ENCODE peak calls at places on chromosomes 7 and 10, in five cellular contexts. D, S, J, G and M are unnamed samples.
A peak's percentile ranks its signal among the peaks of the same experiment; 100 is the strongest.

GRCh38 chr7:24595671-24596418 is 22.6 kb downstream of the PALS2 start:
- DNase-seq in D (no peak), S (no peak), J (no peak), G (no peak), M (no peak)

GRCh38 chr10:129970404-129971364 is 6.6 kb upstream of the EBF3 start:
- DNase-seq in D (peak; percentile 47), S (no peak), J (peak; percentile 23), G (no peak), M (peak; percentile 32)

GRCh38 chr10:11760151-11760550 is 18.0 kb downstream of the ECHDC3 start:
- DNase-seq in D (no peak), S (no peak), J (no peak), G (no peak), M (no peak)

GRCh38 chr7:77727936-77728701 is 31.9 kb downstream of the RSBN1L start:
- DNase-seq in D (peak; percentile 57), S (peak; percentile 51), J (no peak), G (peak; percentile 30), M (no peak)

GRCh38 chr7:68238204-68238805 is 1241.7 kb downstream of the TYW1 start:
- DNase-seq in D (no peak), S (no peak), J (no peak), G (no peak), M (no peak)

GRCh38 chr7:99975782-99976521 is at the start of gene AZGP1:
- DNase-seq in D (peak; percentile 34), S (no peak), J (no peak), G (no peak), M (no peak)

GRCh38 chr7:100486753-100487446 is 3.2 kb downstream of the NYAP1 start:
- DNase-seq in D (peak; percentile 52), S (no peak), J (no peak), G (peak; percentile 69), M (peak; percentile 7)

GRCh38 chr10:110151467-110151866 is 55.9 kb upstream of the MXI1 start:
- DNase-seq in D (no peak), S (no peak), J (peak; percentile 60), G (no peak), M (no peak)

GRCh38 chr7:55127622-55128081 is 108.8 kb downstream of the EGFR start:
- DNase-seq in D (peak; percentile 83), S (no peak), J (no peak), G (no peak), M (no peak)

GRCh38 chr7:85215098-85215497 is 28.2 kb upstream of the SEMA3D start:
- DNase-seq in D (no peak), S (no peak), J (no peak), G (no peak), M (no peak)

GRCh38 chr10:108411181-108411580 is 1246.7 kb upstream of the SORCS1 start:
- DNase-seq in D (no peak), S (no peak), J (no peak), G (no peak), M (no peak)

GRCh38 chr7:75625868-75626267 is 112.9 kb downstream of the HIP1 start:
- DNase-seq in D (no peak), S (no peak), J (no peak), G (no peak), M (no peak)

GRCh38 chr7:46970486-46970885 is 611.4 kb downstream of the TNS3 start:
- DNase-seq in D (no peak), S (no peak), J (no peak), G (no peak), M (no peak)

GRCh38 chr10:112583236-112583919 is 136.4 kb downstream of the VTI1A start:
- DNase-seq in D (no peak), S (no peak), J (no peak), G (no peak), M (no peak)

GRCh38 chr10:8412541-8412940 is 358.1 kb downstream of the GATA3 start:
- DNase-seq in D (no peak), S (no peak), J (no peak), G (no peak), M (no peak)

GRCh38 chr10:16470747-16471146 is 33.9 kb downstream of the PTER start:
- DNase-seq in D (no peak), S (no peak), J (no peak), G (no peak), M (no peak)

GRCh38 chr7:128939861-128940410 is 2.2 kb downstream of the IRF5 start:
- DNase-seq in D (no peak), S (no peak), J (peak; percentile 60), G (no peak), M (peak; percentile 79)
- TF ChIP-seq CTCF in D (no peak), S (no peak), J (no peak), G (no peak), M (peak; percentile 36)

GRCh38 chr10:70255329-70256299 is 22.4 kb upstream of the PPA1 start:
- DNase-seq in D (peak; percentile 24), S (no peak), J (peak; percentile 69), G (no peak), M (peak; percentile 49)
- TF ChIP-seq CTCF in D (no peak), S (peak; percentile 2), J (no peak), G (no peak), M (no peak)

DNA sequence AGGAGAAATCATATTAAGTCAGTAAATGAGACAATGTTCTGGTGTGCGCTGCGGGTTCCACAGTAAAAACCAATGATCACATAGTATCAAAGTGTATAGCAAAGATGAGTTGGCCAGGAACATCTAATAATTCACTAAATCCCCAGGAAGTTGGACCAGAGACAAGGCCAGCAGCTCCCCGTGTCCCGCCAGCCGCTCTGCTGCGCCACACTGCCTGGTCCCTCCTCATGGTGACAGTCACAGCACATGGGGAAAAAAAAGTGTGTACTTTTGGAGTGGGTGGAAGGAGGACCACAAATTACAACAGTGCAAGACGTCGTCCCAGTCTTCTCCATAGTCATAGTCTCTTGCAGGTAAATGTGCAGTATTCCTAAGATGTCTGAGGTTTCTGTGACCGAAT is 239.0 kb upstream of the RNF32 start:
- DNase-seq in D (no peak), S (no peak), J (no peak), G (no peak), M (no peak)
- TF ChIP-seq CTCF in D (no peak), S (no peak), J (no peak), G (no peak), M (no peak)

GRCh38 chr7:150980663-150981062 is 2.5 kb upstream of the KCNH2 start:
- DNase-seq in D (no peak), S (no peak), J (no peak), G (no peak), M (no peak)

GRCh38 chr7:150977382-150978135 is 562 bp downstream of the KCNH2 start:
- DNase-seq in D (no peak), S (no peak), J (no peak), G (no peak), M (no peak)

GRCh38 chr7:150979706-150980390 is 1.7 kb upstream of the KCNH2 start:
- DNase-seq in D (no peak), S (no peak), J (no peak), G (no peak), M (no peak)

GRCh38 chr7:150976529-150977381 is 1.4 kb downstream of the KCNH2 start:
- DNase-seq in D (no peak), S (no peak), J (no peak), G (no peak), M (no peak)

DNA sequence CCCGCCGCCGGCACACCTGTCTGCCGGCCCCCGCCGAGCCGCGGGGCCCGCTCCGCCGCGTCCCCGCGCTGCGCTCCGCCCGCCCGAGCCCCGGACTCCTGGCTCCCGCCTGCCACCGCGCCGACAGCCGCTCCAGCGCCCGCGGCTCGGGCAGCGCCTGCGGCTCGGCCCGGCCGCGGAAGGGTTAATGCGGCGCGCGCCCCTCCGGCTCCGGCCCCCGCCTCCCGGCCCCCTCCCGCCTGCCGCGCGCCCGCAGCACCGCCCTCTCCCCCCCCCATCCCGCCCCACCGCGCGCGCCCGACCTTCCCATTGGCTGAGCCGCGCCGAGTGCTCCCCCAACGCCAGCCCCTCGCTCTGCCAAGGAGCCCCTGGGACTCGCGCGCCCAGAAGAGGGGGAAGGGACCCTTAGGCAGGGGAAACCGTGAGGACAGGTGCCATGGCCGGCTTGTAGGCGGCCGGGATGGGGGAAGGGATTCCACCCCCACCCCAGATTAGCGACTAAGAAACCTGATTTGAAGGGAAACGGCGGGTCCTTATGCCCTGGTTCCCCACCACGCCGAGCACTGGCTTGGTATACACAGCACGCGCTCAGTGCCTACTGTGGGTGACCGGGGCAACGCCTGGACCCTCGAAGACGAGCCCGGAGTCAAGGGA is at the start of gene KCNH2:
- DNase-seq in D (no peak), S (no peak), J (no peak), G (no peak), M (peak; percentile 72)
- TF ChIP-seq CTCF in D (no peak), S (no peak), J (no peak), G (no peak), M (no peak)

GRCh38 chr7:90749774-90750173 is 153.7 kb downstream of the CDK14 start:
- DNase-seq in D (peak; percentile 60), S (no peak), J (no peak), G (peak; percentile 12), M (peak; percentile 49)
- TF ChIP-seq CTCF in D (no peak), S (peak; percentile 20), J (no peak), G (no peak), M (no peak)

GRCh38 chr7:137716061-137716460 is 130.7 kb downstream of the DGKI start:
- DNase-seq in D (no peak), S (no peak), J (no peak), G (no peak), M (no peak)
- TF ChIP-seq CTCF in D (no peak), S (no peak), J (no peak), G (no peak), M (no peak)